ENCODE peak calls at places on chromosomes 6 and 20, in four cellular contexts. G, B, R and M are unnamed samples. For H3K27me3, H3K4me1 and H3K9me3, the result is how much of the 10 kb centered on the place peaks cover.

GRCh38 chr6:67880939-67881705 is 754.0 kb upstream of the ADGRB3 start:
- DNase-seq in R (peak), G (no peak), B (no peak), M (no peak)

GRCh38 chr6:29011276-29011734 is 6.2 kb upstream of the ZNF311 start:
- DNase-seq in G (peak), R (peak), B (no peak), M (no peak)

GRCh38 chr20:54680872-54681297 is 205.5 kb downstream of the DOK5 start:
- DNase-seq in G (peak), B (peak), R (peak), M (peak)

GRCh38 chr6:153947817-153948447 is 91.1 kb upstream of the OPRM1 start:
- DNase-seq in B (peak), R (peak), G (no peak), M (peak)

GRCh38 chr20:14632906-14633305 is 295.5 kb upstream of the FLRT3 start:
- DNase-seq in B (no peak), R (peak), G (no peak), M (peak)

GRCh38 chr20:45128066-45128465 is 3.8 kb upstream of the WFDC12 start:
- DNase-seq in B (no peak), R (no peak), G (no peak), M (no peak)

GRCh38 chr6:70666726-70667125 is 957 bp upstream of the SMAP1 start:
- DNase-seq in G (no peak), B (no peak), R (no peak), M (no peak)

GRCh38 chr6:53664623-53665022 is 933 bp downstream of the KLHL31 start:
- DNase-seq in G (no peak), B (no peak), R (no peak), M (no peak)

GRCh38 chr6:8243462-8243861 is 141.1 kb upstream of the EEF1E1 start:
- DNase-seq in G (peak), R (peak), B (no peak), M (peak)

GRCh38 chr20:9835302-9835701 is 3.6 kb downstream of the PAK5 start:
- DNase-seq in R (no peak), G (no peak), B (no peak), M (no peak)

GRCh38 chr6:28003059-28003458 is 46.0 kb downstream of the OR2B6 start:
- DNase-seq in G (no peak), B (no peak), R (no peak), M (no peak)

GRCh38 chr6:44730771-44731391 is 343.4 kb downstream of the CDC5L start:
- DNase-seq in G (peak), R (no peak), B (no peak), M (no peak)

GRCh38 chr6:111590209-111590955 is 15.3 kb downstream of the TRAF3IP2 start:
- DNase-seq in B (no peak), R (no peak), G (peak), M (no peak)

GRCh38 chr6:166955121-166955864 is 1.1 kb downstream of the RNASET2 start:
- DNase-seq in R (no peak), G (no peak), B (no peak), M (peak)

GRCh38 chr6:44386364-44386928 is 1.1 kb upstream of the CDC5L start:
- DNase-seq in B (no peak), R (no peak), G (no peak), M (no peak)

GRCh38 chr6:140168365-140168764 is 793.9 kb upstream of the CITED2 start:
- DNase-seq in R (no peak), G (no peak), B (no peak), M (no peak)

GRCh38 chr20:18811186-18811585 is 2.4 kb upstream of the SCP2D1 start:
- DNase-seq in R (no peak), G (no peak), B (no peak), M (no peak)

GRCh38 chr6:79544299-79544927 is 7.2 kb upstream of the LCA5 start:
- DNase-seq in R (peak), G (peak), B (no peak), M (no peak)

GRCh38 chr6:111588366-111588765 is 17.3 kb downstream of the TRAF3IP2 start:
- DNase-seq in G (no peak), B (no peak), R (no peak), M (no peak)

GRCh38 chr6:54053893-54054391 is 57.3 kb upstream of the MLIP start:
- DNase-seq in B (no peak), R (peak), G (peak), M (peak)

GRCh38 chr6:30334077-30334476 is 7.3 kb downstream of the TRIM39 start:
- DNase-seq in G (peak), R (no peak), B (no peak), M (no peak)

GRCh38 chr20:6838181-6838826 is 70.8 kb downstream of the BMP2 start:
- DNase-seq in B (no peak), G (no peak), R (no peak), M (no peak)

GRCh38 chr6:113599444-113599843 is 257.7 kb upstream of the MARCKS start:
- DNase-seq in B (no peak), R (peak), G (peak), M (no peak)

GRCh38 chr6:80457044-80457933 is 350.8 kb downstream of the BCKDHB start:
- DNase-seq in R (peak), G (peak), B (peak), M (no peak)

GRCh38 chr6:43937236-43938177 is 167.5 kb downstream of the VEGFA start:
- DNase-seq in R (no peak), G (no peak), B (no peak), M (peak)

GRCh38 chr6:33208089-33208967 is at the start of gene RING1:
- DNase-seq in B (peak), R (peak), G (peak), M (peak)

DNA sequence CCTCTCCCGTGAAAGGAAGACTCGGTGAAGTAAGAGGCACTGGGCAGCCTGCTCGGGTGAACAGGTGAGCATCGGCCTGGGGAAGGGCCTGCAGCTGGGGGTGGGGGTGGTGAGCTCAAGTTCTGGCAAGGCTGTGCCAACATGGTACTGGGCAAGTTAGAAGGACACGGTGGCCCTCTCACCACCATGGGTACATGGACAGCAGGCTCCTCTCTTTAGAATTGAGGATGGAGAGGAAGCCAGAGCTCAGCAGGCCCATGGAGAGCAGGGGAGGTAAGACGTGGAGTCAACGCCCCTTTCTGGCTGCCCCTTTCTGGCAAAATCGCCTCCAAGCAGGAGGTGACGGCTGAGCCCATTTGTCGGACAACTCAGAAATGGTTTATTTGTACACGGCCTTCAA is 135.6 kb downstream of the ANKRD60 start:
- DNase-seq in R (no peak), G (no peak), B (no peak), M (peak)
- H3K27me3 ChIP-seq in R (under half), G (under half), B (under half), M (under half)

GRCh38 chr6:299050-299980 is 7.0 kb downstream of the DUSP22 start:
- DNase-seq in B (no peak), R (no peak), G (peak), M (no peak)

GRCh38 chr6:296151-297122 is 4.2 kb downstream of the DUSP22 start:
- DNase-seq in B (no peak), R (peak), G (no peak), M (no peak)

GRCh38 chr6:297571-298232 is 5.4 kb downstream of the DUSP22 start:
- DNase-seq in R (no peak), B (no peak), G (no peak), M (no peak)

GRCh38 chr6:300026-300425 is 7.7 kb downstream of the DUSP22 start:
- DNase-seq in R (no peak), B (no peak), G (no peak), M (no peak)

GRCh38 chr6:298233-299049 is 6.2 kb downstream of the DUSP22 start:
- DNase-seq in B (no peak), G (no peak), R (no peak), M (no peak)
- H3K4me1 ChIP-seq in B (under half), G (under half), R (under half), M (under half)

GRCh38 chr20:59667981-59668515 is 63.7 kb downstream of the PHACTR3 start:
- DNase-seq in R (no peak), G (no peak), B (no peak), M (no peak)
- H3K9me3 ChIP-seq in R (under half), G (half or more), B (under half), M (under half)

DNA sequence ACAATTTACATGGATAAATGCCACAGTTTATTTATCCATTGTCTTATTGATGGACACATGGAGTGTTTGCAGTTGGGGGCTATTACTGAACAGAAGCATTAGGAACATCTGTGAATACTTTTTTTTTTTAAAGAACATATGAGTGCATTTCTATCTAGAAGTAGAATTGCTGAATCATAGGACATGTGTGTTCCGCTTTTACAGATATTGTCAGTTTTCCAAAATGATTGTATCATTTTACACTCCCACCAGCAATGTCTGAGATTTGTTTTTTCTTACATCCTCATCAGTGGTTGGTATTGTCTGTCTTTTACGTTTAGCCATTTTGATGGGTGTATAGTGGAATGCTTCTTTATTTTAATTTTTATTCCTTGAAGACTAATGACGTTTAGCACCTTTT is 42.0 kb upstream of the ASIP start:
- DNase-seq in R (no peak), B (no peak), G (no peak), M (no peak)
- H3K27me3 ChIP-seq in R (under half), B (under half), G (under half), M (under half)

DNA sequence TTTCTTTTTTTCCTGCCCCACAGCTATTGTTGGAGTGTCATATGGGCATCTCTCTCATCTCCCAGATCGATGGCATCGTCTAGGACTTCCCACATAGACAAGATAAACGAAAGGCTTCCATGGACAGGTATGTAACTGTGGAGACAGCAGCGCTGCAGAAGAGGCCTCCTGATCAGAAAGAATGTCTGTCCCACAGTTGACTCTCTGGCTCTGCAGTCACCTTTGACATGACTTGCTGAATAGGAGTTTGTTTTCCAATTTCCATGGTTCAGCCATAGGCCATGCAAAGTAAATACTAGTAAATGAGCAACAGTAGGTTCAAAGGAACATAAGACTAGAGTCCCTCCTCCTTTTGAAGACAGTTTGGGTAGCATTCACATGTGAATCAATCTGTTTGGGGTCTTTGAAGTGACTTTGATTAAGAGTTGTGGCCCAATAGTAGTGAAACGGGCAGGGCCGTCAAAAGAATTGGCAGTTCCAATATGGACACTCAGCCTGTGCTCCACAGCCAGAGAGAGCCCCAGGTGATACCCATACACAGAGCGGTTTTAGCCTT is 134.7 kb upstream of the IFNGR1 start:
- DNase-seq in B (no peak), R (no peak), G (no peak), M (peak)
- H3K4me1 ChIP-seq in B (under half), R (under half), G (under half), M (under half)

GRCh38 chr6:36677059-36677749 is 1.3 kb upstream of the CDKN1A start:
- DNase-seq in R (no peak), B (no peak), G (no peak), M (no peak)
- H3K9me3 ChIP-seq in R (under half), B (under half), G (under half), M (under half)

DNA sequence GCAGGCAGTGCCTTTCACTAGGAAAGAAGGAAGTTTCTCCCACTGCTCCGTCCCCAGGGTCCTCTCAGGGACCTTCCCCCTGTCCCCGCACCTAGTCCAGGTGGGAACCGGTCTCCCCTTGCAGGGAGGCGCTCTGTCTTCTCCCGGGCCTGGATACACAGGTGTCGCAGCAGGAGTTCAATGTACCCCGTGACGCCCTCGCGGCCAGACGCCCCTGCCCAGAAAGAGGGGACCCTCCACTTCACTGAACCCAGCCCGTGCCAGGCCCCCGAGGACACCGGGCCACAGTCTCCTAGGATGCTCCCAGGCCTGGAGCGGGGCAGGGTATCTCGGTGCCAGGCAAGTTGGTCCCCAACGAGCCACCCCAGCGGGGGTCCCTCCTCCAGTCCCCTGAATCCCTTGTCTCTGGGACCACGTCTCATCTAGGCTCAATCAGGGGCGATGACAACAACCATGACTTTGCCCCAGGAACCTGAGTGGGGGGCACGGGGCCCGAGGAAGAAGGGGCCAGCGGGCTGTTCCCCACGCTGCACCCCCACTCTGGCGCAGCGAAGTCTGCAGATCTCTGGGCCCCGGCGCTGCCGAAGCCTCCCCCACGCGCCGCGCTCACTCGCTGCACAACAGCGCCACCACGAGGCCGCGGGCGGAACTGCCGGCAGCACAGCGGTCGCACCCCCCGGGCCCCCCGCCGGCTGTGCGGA is 103.0 kb downstream of the EDN3 start:
- DNase-seq in R (peak), G (no peak), B (peak), M (no peak)
- H3K27me3 ChIP-seq in R (under half), G (under half), B (under half), M (under half)